ENCODE peak calls at places on chromosomes 2 and 18, in eight cellular contexts. B, G, V, X, K, I, D and C are unnamed samples.
A peak's percentile ranks its signal among the peaks of the same experiment; 100 is the strongest.

GRCh38 chr18:11948852-11949523 is 32.3 kb upstream of the IMPA2 start:
- DNase-seq in B (peak; percentile 19), G (no peak), V (no peak), X (no peak), K (no peak), I (no peak), D (no peak), C (no peak)

GRCh38 chr2:72979896-72980295 is 62.6 kb downstream of the EMX1 start:
- DNase-seq in B (no peak), G (no peak), V (no peak), X (no peak), K (no peak), I (peak; percentile 64), D (no peak), C (no peak)

GRCh38 chr2:12965540-12966269 is 249.0 kb downstream of the TRIB2 start:
- DNase-seq in B (peak; percentile 57), G (peak; percentile 24), V (no peak), X (no peak), K (no peak), I (no peak), D (no peak), C (no peak)

GRCh38 chr2:167581961-167582574 is 665.3 kb downstream of the STK39 start:
- DNase-seq in B (no peak), G (peak; percentile 13), V (no peak), X (no peak), K (no peak), I (no peak), D (no peak), C (no peak)

GRCh38 chr2:134405641-134406081 is 151.8 kb downstream of the MGAT5 start:
- DNase-seq in B (peak; percentile 49), G (peak; percentile 22), V (no peak), X (no peak), K (no peak), I (no peak), D (no peak), C (no peak)

GRCh38 chr2:193103064-193103463 is 908.3 kb upstream of the TMEFF2 start:
- DNase-seq in B (no peak), G (no peak), V (no peak), X (no peak), K (no peak), I (no peak), D (no peak), C (no peak)

GRCh38 chr2:238136820-238137537 is 1.5 kb upstream of the KLHL30 start:
- DNase-seq in B (peak; percentile 71), G (no peak), V (no peak), X (no peak), K (no peak), I (no peak), D (no peak), C (no peak)

GRCh38 chr2:43637030-43637803 is at the start of gene PLEKHH2:
- DNase-seq in B (peak; percentile 80), G (peak; percentile 70), V (peak; percentile 84), X (peak; percentile 71), K (peak; percentile 63), I (no peak), D (peak; percentile 95), C (peak; percentile 77)

GRCh38 chr2:17401096-17401495 is 117.1 kb downstream of the RAD51AP2 start:
- DNase-seq in B (no peak), G (no peak), V (no peak), X (no peak), K (no peak), I (no peak), D (no peak), C (no peak)

GRCh38 chr18:50313873-50314460 is 26.5 kb upstream of the CXXC1 start:
- DNase-seq in B (no peak), G (no peak), V (no peak), X (no peak), K (no peak), I (no peak), D (no peak), C (no peak)

GRCh38 chr2:111167238-111168162 is 46.8 kb downstream of the BCL2L11 start:
- DNase-seq in B (no peak), G (no peak), V (no peak), X (no peak), K (no peak), I (no peak), D (no peak), C (no peak)

GRCh38 chr18:986071-986470 is 81.4 kb downstream of the ADCYAP1 start:
- DNase-seq in B (peak; percentile 37), G (no peak), V (no peak), X (no peak), K (no peak), I (no peak), D (no peak), C (no peak)

GRCh38 chr2:170113168-170113567 is 64.8 kb upstream of the MYO3B start:
- DNase-seq in B (no peak), G (no peak), V (no peak), X (no peak), K (no peak), I (no peak), D (no peak), C (no peak)

GRCh38 chr2:121266543-121267106 is 18.4 kb downstream of the TFCP2L1 start:
- DNase-seq in B (no peak), G (no peak), V (no peak), X (no peak), K (no peak), I (no peak), D (no peak), C (no peak)

GRCh38 chr2:224885295-224885694 is 157.0 kb downstream of the DOCK10 start:
- DNase-seq in B (no peak), G (no peak), V (no peak), X (no peak), K (no peak), I (peak; percentile 6), D (no peak), C (no peak)

GRCh38 chr18:32888311-32888710 is 115.5 kb upstream of the KLHL14 start:
- DNase-seq in B (no peak), G (no peak), V (no peak), X (no peak), K (no peak), I (no peak), D (no peak), C (no peak)

GRCh38 chr18:5865521-5865920 is 29.8 kb downstream of the TMEM200C start:
- DNase-seq in B (no peak), G (no peak), V (no peak), X (no peak), K (no peak), I (no peak), D (no peak), C (no peak)

GRCh38 chr18:25350561-25351201 is 1.3 kb downstream of the ZNF521 start:
- DNase-seq in B (peak; percentile 55), G (peak; percentile 13), V (peak; percentile 34), X (no peak), K (no peak), I (peak; percentile 4), D (peak; percentile 65), C (no peak)

GRCh38 chr18:35974181-35974580 is 1.7 kb downstream of the RMP24 start:
- DNase-seq in B (no peak), G (no peak), V (no peak), X (no peak), K (no peak), I (no peak), D (no peak), C (no peak)
- H3K4me3 ChIP-seq in B (no peak overlapping the region), G (no peak overlapping the region), V (peak overlapping the region; percentile 96), X (no peak overlapping the region), K (no peak overlapping the region), I (peak overlapping the region; percentile 79), D (no peak overlapping the region), C (no peak overlapping the region)

GRCh38 chr2:213281156-213281555 is 3.1 kb upstream of the SPAG16 start:
- DNase-seq in B (peak; percentile 71), G (peak; percentile 82), V (no peak), X (no peak), K (no peak), I (no peak), D (no peak), C (no peak)

GRCh38 chr2:213284105-213285090 is at the start of gene SPAG16:
- DNase-seq in B (peak; percentile 96), G (peak; percentile 91), V (peak; percentile 98), X (no peak), K (peak; percentile 91), I (peak; percentile 99), D (peak; percentile 97), C (peak; percentile 95)

GRCh38 chr2:213279961-213280360 is 4.3 kb upstream of the SPAG16 start:
- DNase-seq in B (peak; percentile 93), G (no peak), V (no peak), X (no peak), K (no peak), I (peak; percentile 15), D (no peak), C (no peak)

GRCh38 chr2:213288913-213289700 is 4.8 kb downstream of the SPAG16 start:
- DNase-seq in B (no peak), G (peak; percentile 49), V (no peak), X (no peak), K (no peak), I (peak; percentile 24), D (no peak), C (no peak)

GRCh38 chr2:213285404-213285803 is 1.1 kb downstream of the SPAG16 start:
- DNase-seq in B (no peak), G (no peak), V (no peak), X (no peak), K (no peak), I (no peak), D (no peak), C (no peak)
- H3K4me3 ChIP-seq in B (peak overlapping the region; percentile 87), G (peak overlapping the region; percentile 78), V (peak overlapping the region; percentile 89), X (no peak overlapping the region), K (no peak overlapping the region), I (peak overlapping the region; percentile 84), D (peak overlapping the region; percentile 84), C (no peak overlapping the region)

DNA sequence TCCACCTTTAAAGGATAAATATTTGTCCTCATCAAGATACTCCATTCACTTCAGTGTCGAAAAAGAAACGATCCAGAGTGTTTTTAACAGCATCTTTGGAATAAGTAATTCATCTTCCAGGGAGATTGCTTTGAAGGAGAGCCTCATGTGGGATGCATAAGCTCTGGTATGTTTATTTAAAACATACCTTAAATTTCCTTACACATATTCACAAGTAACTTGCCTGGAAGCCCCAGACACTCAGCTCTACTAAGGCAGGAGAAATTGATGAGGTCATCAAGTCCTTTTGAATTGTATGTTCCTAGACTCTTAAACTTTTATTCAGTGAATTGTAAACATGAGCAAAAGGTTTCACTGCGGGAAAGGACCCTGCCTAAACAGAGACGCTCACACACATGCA is 103.0 kb downstream of the CDK15 start:
- DNase-seq in B (peak; percentile 78), G (peak; percentile 83), V (no peak), X (no peak), K (no peak), I (no peak), D (no peak), C (no peak)
- H3K4me3 ChIP-seq in B (no peak overlapping the region), G (no peak overlapping the region), V (peak overlapping the region; percentile 14), X (no peak overlapping the region), K (no peak overlapping the region), I (peak overlapping the region; percentile 56), D (no peak overlapping the region), C (no peak overlapping the region)

DNA sequence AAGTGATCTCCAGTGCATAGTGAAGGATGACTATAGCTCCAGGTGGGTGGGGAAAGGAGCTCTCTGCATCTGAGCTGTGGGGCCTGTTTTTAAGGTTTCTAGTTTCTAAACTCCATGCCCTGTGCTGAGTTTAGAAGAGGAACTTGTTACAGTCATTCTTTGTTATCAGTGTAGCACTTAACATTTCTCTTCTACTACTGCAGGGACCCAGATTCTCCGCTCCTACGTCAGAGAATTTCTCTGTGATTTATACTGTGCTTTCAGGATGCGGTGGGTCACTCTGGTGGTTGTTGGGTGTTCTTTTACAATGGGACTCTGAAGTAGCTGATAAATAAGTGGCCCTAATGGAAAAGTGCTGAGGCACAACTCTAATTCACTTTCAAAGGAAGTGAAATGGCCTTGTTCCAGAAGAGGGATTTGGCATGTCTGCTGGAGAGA is 122.0 kb downstream of the WDSUB1 start:
- DNase-seq in B (no peak), G (no peak), V (no peak), X (no peak), K (no peak), I (no peak), D (no peak), C (no peak)
- H3K4me3 ChIP-seq in B (no peak overlapping the region), G (no peak overlapping the region), V (no peak overlapping the region), X (no peak overlapping the region), K (no peak overlapping the region), I (no peak overlapping the region), D (no peak overlapping the region), C (no peak overlapping the region)